ENCODE peak calls at places on chromosomes 16 and 17, in seven cellular contexts. K, P, W, Y, L, T and R are unnamed samples.

GRCh38 chr16:27444015-27444414 is 42.0 kb downstream of the IL21R start:
- DNase-seq in K (no peak), P (no peak), W (no peak), Y (no peak), L (no peak), T (peak), R (no peak)

GRCh38 chr16:25747160-25747758 is 55.5 kb downstream of the HS3ST4 start:
- DNase-seq in K (peak), P (no peak), W (no peak), Y (no peak), L (no peak), T (no peak), R (no peak)

GRCh38 chr17:82932146-82933005 is 92.6 kb upstream of the ZNF750 start:
- DNase-seq in K (no peak), P (peak), W (no peak), Y (no peak), L (no peak), T (peak), R (peak)

GRCh38 chr17:61303334-61304096 is 96.1 kb upstream of the TBX2 start:
- DNase-seq in K (no peak), P (no peak), W (no peak), Y (no peak), L (no peak), T (peak), R (no peak)

GRCh38 chr16:80981103-80981502 is 25.6 kb downstream of the CMC2 start:
- DNase-seq in K (no peak), P (no peak), W (no peak), Y (no peak), L (no peak), T (no peak), R (no peak)

GRCh38 chr17:17495448-17496188 is 577 bp downstream of the RASD1 start:
- DNase-seq in K (peak), P (no peak), W (peak), Y (no peak), L (peak), T (no peak), R (peak)

GRCh38 chr16:85202631-85203461 is 90.6 kb upstream of the CIBAR2 start:
- DNase-seq in K (no peak), P (peak), W (no peak), Y (no peak), L (no peak), T (peak), R (peak)

GRCh38 chr16:72878301-72879269 is 169.3 kb downstream of the ZFHX3 start:
- DNase-seq in K (no peak), P (no peak), W (no peak), Y (no peak), L (no peak), T (no peak), R (no peak)

GRCh38 chr17:67358612-67359011 is 7.8 kb downstream of the PSMD12 start:
- DNase-seq in K (no peak), P (no peak), W (no peak), Y (no peak), L (no peak), T (no peak), R (no peak)

GRCh38 chr17:47205419-47205963 is 3.7 kb upstream of the MYL4 start:
- DNase-seq in K (no peak), P (peak), W (peak), Y (no peak), L (peak), T (no peak), R (peak)

GRCh38 chr17:31318298-31319190 is 2.9 kb downstream of the EVI2A start:
- DNase-seq in K (no peak), P (peak), W (peak), Y (no peak), L (no peak), T (no peak), R (peak)

GRCh38 chr17:3867106-3867505 is 21.1 kb upstream of the NCBP3 start:
- DNase-seq in K (no peak), P (no peak), W (no peak), Y (no peak), L (no peak), T (no peak), R (no peak)

GRCh38 chr17:72945468-72945867 is 147.0 kb downstream of the SLC39A11 start:
- DNase-seq in K (no peak), P (no peak), W (no peak), Y (no peak), L (no peak), T (no peak), R (no peak)

GRCh38 chr16:87700406-87701065 is 65.2 kb downstream of the KLHDC4 start:
- DNase-seq in K (no peak), P (no peak), W (peak), Y (no peak), L (no peak), T (no peak), R (no peak)

GRCh38 chr16:18942069-18942468 is 15.9 kb upstream of the SMG1 start:
- DNase-seq in K (no peak), P (no peak), W (no peak), Y (no peak), L (no peak), T (no peak), R (no peak)